ENCODE peak calls at places on chromosomes 12 and 14, in five cellular contexts. Q, S, X, F and Z are unnamed samples.

GRCh38 chr14:23633160-23633701 is 2.9 kb upstream of the DHRS2 start:
- DNase-seq in Q (no peak), S (no peak), X (no peak), F (no peak), Z (no peak)

GRCh38 chr12:52243774-52244614 is 11.0 kb downstream of the KRT7 start:
- DNase-seq in Q (peak), S (peak), X (peak), F (peak), Z (peak)

GRCh38 chr14:69750495-69750894 is 16.4 kb upstream of the SRSF5 start:
- DNase-seq in Q (no peak), S (no peak), X (no peak), F (no peak), Z (no peak)

GRCh38 chr14:64974563-64974962 is 2.4 kb upstream of the RAB15 start:
- DNase-seq in Q (no peak), S (no peak), X (no peak), F (no peak), Z (no peak)

GRCh38 chr14:38171197-38171596 is 36.5 kb upstream of the SSTR1 start:
- DNase-seq in Q (no peak), S (no peak), X (no peak), F (no peak), Z (peak)

GRCh38 chr14:105187116-105187515 is 6.0 kb upstream of the NUDT14 start:
- DNase-seq in Q (no peak), S (peak), X (no peak), F (no peak), Z (no peak)

GRCh38 chr14:90722590-90722989 is 93.6 kb downstream of the TTC7B start:
- DNase-seq in Q (no peak), S (no peak), X (no peak), F (no peak), Z (no peak)

GRCh38 chr14:100686858-100687257 is 39.8 kb upstream of the DLK1 start:
- DNase-seq in Q (no peak), S (no peak), X (no peak), F (no peak), Z (no peak)

GRCh38 chr14:41393512-41393911 is 213.2 kb upstream of the LRFN5 start:
- DNase-seq in Q (no peak), S (no peak), X (no peak), F (no peak), Z (no peak)

GRCh38 chr12:52224154-52224553 is 8.9 kb upstream of the KRT7 start:
- DNase-seq in Q (no peak), S (no peak), X (no peak), F (no peak), Z (no peak)

GRCh38 chr12:39006286-39006685 is 100.9 kb upstream of the CPNE8 start:
- DNase-seq in Q (no peak), S (no peak), X (no peak), F (no peak), Z (no peak)

GRCh38 chr12:124224535-124225110 is 70.3 kb upstream of the RFLNA start:
- DNase-seq in Q (no peak), S (no peak), X (no peak), F (no peak), Z (no peak)

GRCh38 chr14:58607571-58608317 is 30.0 kb upstream of the DACT1 start:
- DNase-seq in Q (no peak), S (no peak), X (no peak), F (no peak), Z (no peak)

GRCh38 chr12:107759410-107759809 is 1.5 kb downstream of the PRDM4 start:
- DNase-seq in Q (peak), S (no peak), X (no peak), F (no peak), Z (no peak)

GRCh38 chr12:116361404-116362223 is 84.1 kb upstream of the MED13L start:
- DNase-seq in Q (peak), S (no peak), X (no peak), F (no peak), Z (no peak)

GRCh38 chr12:52837341-52837741 is 3.2 kb upstream of the KRT79 start:
- DNase-seq in Q (no peak), S (no peak), X (no peak), F (no peak), Z (no peak)

GRCh38 chr12:66716522-66716921 is 37.6 kb upstream of the GRIP1 start:
- DNase-seq in Q (no peak), S (no peak), X (no peak), F (no peak), Z (no peak)

GRCh38 chr12:31308116-31308515 is 17.8 kb downstream of the SINHCAF start:
- DNase-seq in Q (no peak), S (no peak), X (no peak), F (no peak), Z (no peak)
- H3K27ac ChIP-seq in Q (no peak), S (no peak), X (no peak), F (no peak), Z (no peak)

GRCh38 chr12:54421175-54421872 is 2.3 kb upstream of the ITGA5 start:
- DNase-seq in Q (no peak), S (no peak), X (no peak), F (no peak), Z (no peak)
- H3K27ac ChIP-seq in Q (no peak), S (peak), X (no peak), F (peak), Z (peak)

GRCh38 chr12:89243786-89244185 is 108.5 kb downstream of the DUSP6 start:
- DNase-seq in Q (peak), S (no peak), X (no peak), F (no peak), Z (no peak)
- H3K27ac ChIP-seq in Q (peak), S (no peak), X (no peak), F (no peak), Z (no peak)

GRCh38 chr12:110348431-110349059 is 55.0 kb downstream of the ANAPC7 start:
- DNase-seq in Q (no peak), S (no peak), X (no peak), F (no peak), Z (no peak)

GRCh38 chr12:110347767-110348166 is 55.7 kb downstream of the ANAPC7 start:
- DNase-seq in Q (no peak), S (no peak), X (no peak), F (no peak), Z (no peak)

GRCh38 chr12:110351119-110351518 is 52.4 kb downstream of the ANAPC7 start:
- DNase-seq in Q (no peak), S (no peak), X (no peak), F (no peak), Z (no peak)

GRCh38 chr12:110349521-110350151 is 53.9 kb downstream of the ANAPC7 start:
- DNase-seq in Q (no peak), S (no peak), X (peak), F (no peak), Z (no peak)

DNA sequence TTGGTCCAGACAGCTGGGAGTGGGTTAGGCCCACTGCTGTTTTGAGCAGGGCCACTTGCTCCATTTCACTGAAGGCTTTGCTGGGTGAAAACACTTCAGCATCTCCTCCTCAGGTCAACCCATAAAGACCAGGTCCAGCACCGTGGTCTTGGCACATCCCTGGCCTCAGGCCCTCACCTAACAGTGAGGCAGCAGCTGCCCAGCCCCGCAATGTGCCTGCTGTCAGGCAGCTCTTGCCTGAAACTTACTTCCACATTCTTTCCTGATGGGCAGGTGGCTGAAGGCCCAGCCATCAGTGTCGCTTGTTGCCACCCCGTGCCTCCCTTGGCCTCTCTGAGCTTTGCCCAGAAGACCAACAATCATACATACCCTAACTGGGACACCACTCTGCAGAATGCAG is 54.4 kb downstream of the ANAPC7 start:
- DNase-seq in Q (no peak), S (no peak), X (no peak), F (no peak), Z (no peak)
- H3K27ac ChIP-seq in Q (no peak), S (no peak), X (no peak), F (no peak), Z (no peak)

DNA sequence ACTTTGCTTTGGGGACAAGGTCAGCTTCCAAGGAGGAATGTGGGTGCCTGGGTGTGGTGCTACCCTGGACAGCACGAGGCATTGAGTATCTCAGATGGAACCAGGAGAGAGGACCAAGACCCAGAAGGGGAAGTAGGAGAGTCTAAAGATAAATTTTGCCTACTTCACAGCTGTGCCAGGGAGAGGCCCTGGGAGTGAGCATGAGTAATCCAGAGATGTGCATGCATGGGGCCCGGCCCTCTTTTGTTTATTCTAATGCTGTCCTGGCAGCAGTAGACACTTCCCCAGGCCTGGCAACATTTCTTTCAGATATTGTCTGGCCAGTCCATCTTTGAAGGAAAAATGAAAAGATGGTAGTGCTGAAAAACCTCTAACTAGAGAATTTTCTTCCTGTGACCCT is 49.5 kb upstream of the GNPNAT1 start:
- DNase-seq in Q (no peak), S (no peak), X (no peak), F (no peak), Z (no peak)
- H3K27ac ChIP-seq in Q (no peak), S (no peak), X (no peak), F (no peak), Z (peak)